ENCODE peak calls at places on chromosomes 11 and 22, in five cellular contexts. T is stomach, M is spleen, F is esophagus muscularis mucosa, S is prostate gland. U is an unnamed sample.
A peak's percentile ranks its signal among the peaks of the same experiment; 100 is the strongest.

GRCh38 chr22:35023692-35024363 is 42.1 kb upstream of the ISX start:
- DNase-seq in T (peak; percentile 71), M (peak; percentile 87), F (no peak), S (peak; percentile 70), U (peak; percentile 93)

GRCh38 chr22:25484498-25484897 is 80.0 kb upstream of the GRK3 start:
- DNase-seq in T (no peak), M (no peak), F (no peak), S (no peak), U (no peak)

GRCh38 chr11:64385953-64386704 is 27.2 kb downstream of the RPS6KA4 start:
- DNase-seq in T (no peak), M (no peak), F (no peak), S (no peak), U (peak; percentile 36)

GRCh38 chr11:111691176-111691575 is 75.0 kb downstream of the PPP2R1B start:
- DNase-seq in T (no peak), M (no peak), F (no peak), S (no peak), U (no peak)

GRCh38 chr11:124793466-124794278 is 6.5 kb downstream of the MSANTD2 start:
- DNase-seq in T (no peak), M (no peak), F (no peak), S (no peak), U (no peak)

GRCh38 chr11:12973529-12974181 is 35.5 kb upstream of the RASSF10 start:
- DNase-seq in T (no peak), M (no peak), F (no peak), S (no peak), U (no peak)

GRCh38 chr11:117900144-117900651 is 23.7 kb upstream of the FXYD6 start:
- DNase-seq in T (no peak), M (peak; percentile 78), F (no peak), S (no peak), U (peak; percentile 20)

GRCh38 chr11:67517784-67518552 is 5.3 kb downstream of the CABP2 start:
- DNase-seq in T (no peak), M (peak; percentile 44), F (no peak), S (no peak), U (no peak)

GRCh38 chr11:69770525-69770924 is 4.6 kb downstream of the FGF4 start:
- DNase-seq in T (no peak), M (no peak), F (no peak), S (no peak), U (no peak)

GRCh38 chr11:59918987-59919589 is 19.1 kb upstream of the OOSP1 start:
- DNase-seq in T (peak; percentile 58), M (no peak), F (no peak), S (no peak), U (no peak)

GRCh38 chr11:14972581-14973490 is 685 bp upstream of the CALCA start:
- DNase-seq in T (no peak), M (no peak), F (no peak), S (no peak), U (no peak)

GRCh38 chr11:111978028-111978771 is 41.1 kb downstream of the DIXDC1 start:
- DNase-seq in T (no peak), M (no peak), F (no peak), S (peak; percentile 85), U (peak; percentile 40)

GRCh38 chr11:32136654-32137053 is 45.8 kb downstream of the RCN1 start:
- DNase-seq in T (no peak), M (no peak), F (no peak), S (no peak), U (no peak)

GRCh38 chr11:67357831-67358555 is 4.6 kb upstream of the POLD4 start:
- DNase-seq in T (no peak), M (no peak), F (no peak), S (no peak), U (no peak)

GRCh38 chr11:504053-504993 is 2.7 kb downstream of the RNH1 start:
- DNase-seq in T (peak; percentile 35), M (peak; percentile 89), F (no peak), S (peak; percentile 55), U (peak; percentile 55)

GRCh38 chr11:36091256-36091811 is 147.5 kb downstream of the LDLRAD3 start:
- DNase-seq in T (no peak), M (no peak), F (no peak), S (no peak), U (no peak)

GRCh38 chr22:45632791-45633515 is 38.7 kb upstream of the ATXN10 start:
- DNase-seq in T (no peak), M (no peak), F (no peak), S (no peak), U (no peak)

GRCh38 chr11:113305440-113306336 is 8.7 kb upstream of the TTC12 start:
- DNase-seq in T (peak; percentile 83), M (peak; percentile 91), F (peak; percentile 92), S (peak; percentile 76), U (peak; percentile 74)

GRCh38 chr11:129538323-129538722 is 162.7 kb downstream of the BARX2 start:
- DNase-seq in T (no peak), M (no peak), F (peak; percentile 62), S (peak; percentile 19), U (no peak)

GRCh38 chr11:728901-729491 is 18.3 kb upstream of the TALDO1 start:
- DNase-seq in T (no peak), M (no peak), F (no peak), S (no peak), U (peak; percentile 58)

GRCh38 chr11:78341841-78342240 is 75.8 kb downstream of the GAB2 start:
- DNase-seq in T (no peak), M (no peak), F (no peak), S (no peak), U (no peak)

GRCh38 chr11:111422494-111423249 is 43.6 kb upstream of the POU2AF1 start:
- DNase-seq in T (peak; percentile 79), M (peak; percentile 86), F (no peak), S (peak; percentile 59), U (peak; percentile 35)

GRCh38 chr22:31244943-31245451 is 32.9 kb downstream of the LIMK2 start:
- DNase-seq in T (no peak), M (no peak), F (no peak), S (no peak), U (no peak)

GRCh38 chr11:17563248-17563647 is 16.2 kb downstream of the OTOG start:
- DNase-seq in T (peak; percentile 22), M (no peak), F (no peak), S (no peak), U (peak; percentile 21)

GRCh38 chr11:61961570-61962212 is 5.7 kb downstream of the FTH1 start:
- DNase-seq in T (peak; percentile 67), M (peak; percentile 68), F (no peak), S (no peak), U (no peak)

GRCh38 chr11:61106906-61107470 is 4.7 kb downstream of the CD5 start:
- DNase-seq in T (no peak), M (no peak), F (no peak), S (no peak), U (no peak)

GRCh38 chr22:28016781-28017557 is 97.9 kb upstream of the PITPNB start:
- DNase-seq in T (peak; percentile 20), M (peak; percentile 64), F (no peak), S (no peak), U (peak; percentile 10)

GRCh38 chr11:11558352-11558751 is 63.5 kb downstream of the GALNT18 start:
- DNase-seq in T (no peak), M (no peak), F (no peak), S (no peak), U (peak; percentile 86)

GRCh38 chr11:125404136-125404810 is 91.8 kb downstream of the FEZ1 start:
- DNase-seq in T (no peak), M (peak; percentile 48), F (no peak), S (no peak), U (no peak)

GRCh38 chr11:77188323-77188911 is 60.4 kb downstream of the MYO7A start:
- DNase-seq in T (peak; percentile 87), M (peak; percentile 88), F (peak; percentile 93), S (peak; percentile 72), U (no peak)

GRCh38 chr11:57230797-57231538 is 6.1 kb downstream of the APLNR start:
- DNase-seq in T (no peak), M (no peak), F (no peak), S (no peak), U (peak; percentile 10)

GRCh38 chr22:32752868-32753520 is 48.5 kb upstream of the TIMP3 start:
- DNase-seq in T (no peak), M (no peak), F (no peak), S (no peak), U (no peak)

GRCh38 chr11:10426475-10426874 is 28.6 kb upstream of the AMPD3 start:
- DNase-seq in T (no peak), M (no peak), F (no peak), S (no peak), U (no peak)

GRCh38 chr11:92204731-92205130 is 19.9 kb upstream of the FAT3 start:
- DNase-seq in T (peak; percentile 73), M (no peak), F (no peak), S (no peak), U (no peak)

GRCh38 chr11:15493921-15494630 is 379.4 kb downstream of the INSC start:
- DNase-seq in T (peak; percentile 26), M (no peak), F (peak; percentile 68), S (peak; percentile 64), U (no peak)

GRCh38 chr22:45974498-45974897 is 2.5 kb downstream of the WNT7B start:
- DNase-seq in T (no peak), M (no peak), F (no peak), S (no peak), U (peak; percentile 58)

GRCh38 chr11:63945482-63946163 is 6.8 kb downstream of the NAA40 start:
- DNase-seq in T (peak; percentile 77), M (no peak), F (no peak), S (peak; percentile 85), U (peak; percentile 65)

GRCh38 chr11:72682238-72682872 is 8.1 kb upstream of the PDE2A start:
- DNase-seq in T (no peak), M (no peak), F (no peak), S (no peak), U (no peak)

GRCh38 chr11:72679869-72680268 is 5.6 kb upstream of the PDE2A start:
- DNase-seq in T (no peak), M (no peak), F (no peak), S (no peak), U (no peak)

GRCh38 chr11:72683782-72684200 is 9.6 kb upstream of the PDE2A start:
- DNase-seq in T (peak; percentile 68), M (peak; percentile 91), F (peak; percentile 95), S (peak; percentile 49), U (peak; percentile 90)

GRCh38 chr11:72680624-72681158 is 6.5 kb upstream of the PDE2A start:
- DNase-seq in T (no peak), M (no peak), F (no peak), S (no peak), U (no peak)

GRCh38 chr11:72681226-72682153 is 7.3 kb upstream of the PDE2A start:
- DNase-seq in T (no peak), M (no peak), F (no peak), S (no peak), U (no peak)
- TF ChIP-seq POLR2A in T (no peak), M (no peak), F (no peak), S (no peak), U (peak; percentile 17)

GRCh38 chr22:41957941-41958556 is 6.1 kb downstream of the SMIM45 start:
- DNase-seq in T (no peak), M (no peak), F (no peak), S (no peak), U (peak; percentile 54)
- H3K4me3 ChIP-seq in T (peak overlapping the region; percentile 32), M (peak overlapping the region; percentile 7), F (peak overlapping the region; percentile 24), S (no peak overlapping the region), U (no peak overlapping the region)

GRCh38 chr22:41563051-41563711 is 2.4 kb downstream of the CSDC2 start:
- DNase-seq in T (no peak), M (no peak), F (no peak), S (no peak), U (no peak)
- TF ChIP-seq POLR2AphosphoS5 in T (peak; percentile 2), M (no peak), F (peak; percentile 9), S (peak; percentile 60), U (no peak)

GRCh38 chr11:95067042-95067827 is 516 bp downstream of the SRSF8 start:
- DNase-seq in T (peak; percentile 82), M (peak; percentile 95), F (peak; percentile 95), S (peak; percentile 67), U (peak; percentile 97)
- TF ChIP-seq POLR2A in T (no peak), M (peak; percentile 21), F (no peak), S (peak; percentile 48), U (peak; percentile 78)

U was measured in upper lobe of left lung.